ENCODE peak calls at places on chromosomes 4 and X, in eight cellular contexts. One of them, this sample, is unnamed.

GRCh38 chr4:24824720-24825119 is 29.3 kb downstream of the SOD3 start:
- DNase-seq in cardiac fibroblast: no peak
- DNase-seq in nephron progenitor cell: no peak
- DNase-seq in fibroblast of pulmonary artery: no peak
- DNase-seq in heart right ventricle: no peak
- DNase-seq in progenitor cell of endocrine pancreas: no peak
- DNase-seq in fibroblast of lung: peak
- DNase-seq in cardiac muscle cell: peak
- DNase-seq in this sample: no peak

GRCh38 chrX:18160369-18160768 is 60.3 kb downstream of the BEND2 start:
- DNase-seq in cardiac fibroblast: no peak
- DNase-seq in fibroblast of lung: no peak
- DNase-seq in progenitor cell of endocrine pancreas: no peak
- DNase-seq in fibroblast of pulmonary artery: no peak
- DNase-seq in heart right ventricle: no peak
- DNase-seq in nephron progenitor cell: no peak
- DNase-seq in cardiac muscle cell: no peak
- DNase-seq in this sample: no peak

GRCh38 chrX:153408871-153409351 is 2.4 kb upstream of the ZFP92 start:
- DNase-seq in fibroblast of pulmonary artery: no peak
- DNase-seq in cardiac muscle cell: no peak
- DNase-seq in heart right ventricle: no peak
- DNase-seq in progenitor cell of endocrine pancreas: no peak
- DNase-seq in nephron progenitor cell: no peak
- DNase-seq in cardiac fibroblast: no peak
- DNase-seq in fibroblast of lung: no peak
- DNase-seq in this sample: no peak

GRCh38 chrX:31871989-31872388 is 800.1 kb upstream of the FTHL17 start:
- DNase-seq in cardiac muscle cell: peak
- DNase-seq in fibroblast of lung: peak
- DNase-seq in nephron progenitor cell: no peak
- DNase-seq in cardiac fibroblast: peak
- DNase-seq in fibroblast of pulmonary artery: peak
- DNase-seq in heart right ventricle: no peak
- DNase-seq in progenitor cell of endocrine pancreas: no peak
- DNase-seq in this sample: no peak

GRCh38 chr4:15982833-15983528 is 20.0 kb upstream of the FGFBP2 start:
- DNase-seq in cardiac fibroblast: no peak
- DNase-seq in heart right ventricle: no peak
- DNase-seq in progenitor cell of endocrine pancreas: no peak
- DNase-seq in nephron progenitor cell: no peak
- DNase-seq in cardiac muscle cell: no peak
- DNase-seq in fibroblast of lung: peak
- DNase-seq in fibroblast of pulmonary artery: no peak
- DNase-seq in this sample: no peak

GRCh38 chr4:54657194-54657555 is 582 bp upstream of the KIT start:
- DNase-seq in progenitor cell of endocrine pancreas: peak
- DNase-seq in fibroblast of pulmonary artery: no peak
- DNase-seq in cardiac muscle cell: peak
- DNase-seq in nephron progenitor cell: peak
- DNase-seq in cardiac fibroblast: no peak
- DNase-seq in heart right ventricle: no peak
- DNase-seq in fibroblast of lung: no peak
- DNase-seq in this sample: no peak

GRCh38 chr4:110510955-110511544 is 35.1 kb downstream of the ENPEP start:
- DNase-seq in nephron progenitor cell: peak
- DNase-seq in fibroblast of pulmonary artery: peak
- DNase-seq in cardiac fibroblast: peak
- DNase-seq in heart right ventricle: no peak
- DNase-seq in progenitor cell of endocrine pancreas: no peak
- DNase-seq in cardiac muscle cell: peak
- DNase-seq in fibroblast of lung: peak
- DNase-seq in this sample: no peak

GRCh38 chr4:128358231-128358902 is 70.8 kb upstream of the PGRMC2 start:
- DNase-seq in heart right ventricle: peak
- DNase-seq in progenitor cell of endocrine pancreas: no peak
- DNase-seq in fibroblast of lung: peak
- DNase-seq in fibroblast of pulmonary artery: peak
- DNase-seq in nephron progenitor cell: no peak
- DNase-seq in cardiac muscle cell: peak
- DNase-seq in cardiac fibroblast: peak
- DNase-seq in this sample: no peak

GRCh38 chr4:47654972-47655693 is 170.1 kb downstream of the ATP10D start:
- DNase-seq in nephron progenitor cell: no peak
- DNase-seq in cardiac fibroblast: no peak
- DNase-seq in fibroblast of lung: no peak
- DNase-seq in heart right ventricle: no peak
- DNase-seq in progenitor cell of endocrine pancreas: no peak
- DNase-seq in cardiac muscle cell: no peak
- DNase-seq in fibroblast of pulmonary artery: no peak
- DNase-seq in this sample: no peak

GRCh38 chrX:108165349-108166111 is 74.0 kb downstream of the ATG4A start:
- DNase-seq in fibroblast of pulmonary artery: peak
- DNase-seq in cardiac muscle cell: peak
- DNase-seq in heart right ventricle: no peak
- DNase-seq in progenitor cell of endocrine pancreas: no peak
- DNase-seq in nephron progenitor cell: peak
- DNase-seq in cardiac fibroblast: peak
- DNase-seq in fibroblast of lung: peak
- DNase-seq in this sample: no peak

GRCh38 chrX:42524374-42524773 is 253.6 kb downstream of the PPP1R2C start:
- DNase-seq in cardiac fibroblast: no peak
- DNase-seq in fibroblast of lung: peak
- DNase-seq in nephron progenitor cell: no peak
- DNase-seq in cardiac muscle cell: no peak
- DNase-seq in progenitor cell of endocrine pancreas: no peak
- DNase-seq in heart right ventricle: no peak
- DNase-seq in fibroblast of pulmonary artery: no peak
- DNase-seq in this sample: no peak

GRCh38 chr4:1044469-1045192 is 33.2 kb downstream of the FGFRL1 start:
- DNase-seq in fibroblast of pulmonary artery: no peak
- DNase-seq in fibroblast of lung: no peak
- DNase-seq in progenitor cell of endocrine pancreas: no peak
- DNase-seq in cardiac muscle cell: no peak
- DNase-seq in heart right ventricle: no peak
- DNase-seq in nephron progenitor cell: peak
- DNase-seq in cardiac fibroblast: no peak
- DNase-seq in this sample: no peak

GRCh38 chr4:152953514-152953913 is 17.4 kb downstream of the FHDC1 start:
- DNase-seq in fibroblast of pulmonary artery: no peak
- DNase-seq in progenitor cell of endocrine pancreas: no peak
- DNase-seq in heart right ventricle: no peak
- DNase-seq in fibroblast of lung: no peak
- DNase-seq in cardiac fibroblast: no peak
- DNase-seq in cardiac muscle cell: no peak
- DNase-seq in nephron progenitor cell: no peak
- DNase-seq in this sample: no peak

GRCh38 chrX:147174596-147174995 is 360.1 kb upstream of the CXorf51A start:
- DNase-seq in heart right ventricle: no peak
- DNase-seq in fibroblast of lung: no peak
- DNase-seq in cardiac muscle cell: no peak
- DNase-seq in progenitor cell of endocrine pancreas: no peak
- DNase-seq in nephron progenitor cell: no peak
- DNase-seq in fibroblast of pulmonary artery: no peak
- DNase-seq in cardiac fibroblast: no peak
- DNase-seq in this sample: no peak

GRCh38 chrX:67050760-67051159 is 411.9 kb upstream of the EDA2R start:
- DNase-seq in nephron progenitor cell: no peak
- DNase-seq in fibroblast of pulmonary artery: no peak
- DNase-seq in fibroblast of lung: no peak
- DNase-seq in cardiac fibroblast: no peak
- DNase-seq in progenitor cell of endocrine pancreas: no peak
- DNase-seq in heart right ventricle: no peak
- DNase-seq in cardiac muscle cell: no peak
- DNase-seq in this sample: no peak
- TF ChIP-seq CTCF in nephron progenitor cell: no peak
- TF ChIP-seq CTCF in fibroblast of pulmonary artery: no peak
- TF ChIP-seq CTCF in fibroblast of lung: no peak
- TF ChIP-seq CTCF in cardiac fibroblast: no peak
- TF ChIP-seq CTCF in progenitor cell of endocrine pancreas: no peak
- TF ChIP-seq CTCF in heart right ventricle: no peak
- TF ChIP-seq CTCF in cardiac muscle cell: no peak
- TF ChIP-seq CTCF in this sample: no peak

DNA sequence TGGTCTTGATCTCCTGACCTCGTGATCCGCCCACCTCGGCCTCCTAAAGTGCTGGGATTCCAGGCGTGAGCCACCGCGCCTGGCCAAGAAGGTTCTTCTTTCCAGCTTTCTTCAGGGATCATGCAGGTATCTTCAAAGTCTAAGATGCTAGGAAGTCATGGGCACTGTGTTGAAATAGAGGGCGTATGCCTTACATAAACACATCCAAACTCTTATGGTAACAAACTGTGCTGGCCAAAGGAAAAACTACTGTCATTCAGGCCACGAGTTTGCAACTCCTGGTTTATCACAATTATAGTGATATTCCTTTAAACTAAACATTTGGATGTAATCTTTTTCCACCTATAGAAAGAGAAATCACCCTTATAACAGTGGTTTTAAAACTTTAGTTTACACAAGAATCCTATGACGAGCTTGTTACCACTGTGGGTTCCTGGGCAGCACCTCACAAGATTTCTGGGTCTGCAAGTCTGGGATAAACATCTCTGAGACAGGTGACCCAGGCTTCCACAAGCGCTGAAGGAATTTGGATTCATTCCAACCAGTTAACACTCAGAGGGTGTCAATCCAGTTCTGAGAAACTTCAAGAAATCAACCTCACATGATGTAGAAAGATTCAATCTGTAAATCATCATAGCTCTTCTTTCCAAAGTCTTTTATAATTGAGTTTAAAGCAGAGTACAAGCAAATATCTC is 116.9 kb upstream of the SORBS2 start:
- DNase-seq in fibroblast of pulmonary artery: no peak
- DNase-seq in nephron progenitor cell: no peak
- DNase-seq in progenitor cell of endocrine pancreas: no peak
- DNase-seq in cardiac fibroblast: no peak
- DNase-seq in fibroblast of lung: no peak
- DNase-seq in cardiac muscle cell: peak
- DNase-seq in heart right ventricle: no peak
- DNase-seq in this sample: no peak
- TF ChIP-seq CTCF in fibroblast of pulmonary artery: no peak
- TF ChIP-seq CTCF in nephron progenitor cell: no peak
- TF ChIP-seq CTCF in progenitor cell of endocrine pancreas: no peak
- TF ChIP-seq CTCF in cardiac fibroblast: no peak
- TF ChIP-seq CTCF in fibroblast of lung: no peak
- TF ChIP-seq CTCF in cardiac muscle cell: no peak
- TF ChIP-seq CTCF in heart right ventricle: no peak
- TF ChIP-seq CTCF in this sample: no peak

GRCh38 chr4:13860126-13860525 is 232.6 kb upstream of the BOD1L1 start:
- DNase-seq in cardiac fibroblast: peak
- DNase-seq in fibroblast of pulmonary artery: peak
- DNase-seq in heart right ventricle: no peak
- DNase-seq in cardiac muscle cell: no peak
- DNase-seq in progenitor cell of endocrine pancreas: no peak
- DNase-seq in nephron progenitor cell: no peak
- DNase-seq in fibroblast of lung: no peak
- DNase-seq in this sample: no peak
- TF ChIP-seq CTCF in cardiac fibroblast: peak
- TF ChIP-seq CTCF in fibroblast of pulmonary artery: peak
- TF ChIP-seq CTCF in heart right ventricle: no peak
- TF ChIP-seq CTCF in cardiac muscle cell: peak
- TF ChIP-seq CTCF in progenitor cell of endocrine pancreas: peak
- TF ChIP-seq CTCF in nephron progenitor cell: peak
- TF ChIP-seq CTCF in fibroblast of lung: no peak
- TF ChIP-seq CTCF in this sample: peak

GRCh38 chr4:83284161-83285021 is at the start of gene COQ2:
- DNase-seq in fibroblast of lung: peak
- DNase-seq in cardiac muscle cell: peak
- DNase-seq in cardiac fibroblast: peak
- DNase-seq in progenitor cell of endocrine pancreas: peak
- DNase-seq in heart right ventricle: peak
- DNase-seq in fibroblast of pulmonary artery: peak
- DNase-seq in nephron progenitor cell: peak
- DNase-seq in this sample: peak

GRCh38 chr4:83285022-83285387 is 407 bp upstream of the COQ2 start:
- DNase-seq in cardiac fibroblast: peak
- DNase-seq in fibroblast of lung: peak
- DNase-seq in progenitor cell of endocrine pancreas: no peak
- DNase-seq in nephron progenitor cell: no peak
- DNase-seq in cardiac muscle cell: peak
- DNase-seq in fibroblast of pulmonary artery: peak
- DNase-seq in heart right ventricle: no peak
- DNase-seq in this sample: no peak

GRCh38 chr4:83276299-83277040 is 8.1 kb downstream of the COQ2 start:
- DNase-seq in fibroblast of lung: no peak
- DNase-seq in cardiac fibroblast: no peak
- DNase-seq in progenitor cell of endocrine pancreas: no peak
- DNase-seq in fibroblast of pulmonary artery: no peak
- DNase-seq in heart right ventricle: no peak
- DNase-seq in cardiac muscle cell: no peak
- DNase-seq in nephron progenitor cell: no peak
- DNase-seq in this sample: no peak

GRCh38 chr4:83282049-83282535 is 2.5 kb downstream of the COQ2 start:
- DNase-seq in progenitor cell of endocrine pancreas: peak
- DNase-seq in cardiac fibroblast: peak
- DNase-seq in fibroblast of lung: peak
- DNase-seq in cardiac muscle cell: peak
- DNase-seq in nephron progenitor cell: peak
- DNase-seq in heart right ventricle: no peak
- DNase-seq in fibroblast of pulmonary artery: peak
- DNase-seq in this sample: no peak

GRCh38 chr4:83281326-83281725 is 3.3 kb downstream of the COQ2 start:
- DNase-seq in nephron progenitor cell: no peak
- DNase-seq in progenitor cell of endocrine pancreas: no peak
- DNase-seq in fibroblast of pulmonary artery: no peak
- DNase-seq in heart right ventricle: no peak
- DNase-seq in cardiac muscle cell: no peak
- DNase-seq in fibroblast of lung: no peak
- DNase-seq in cardiac fibroblast: no peak
- DNase-seq in this sample: no peak
- TF ChIP-seq CTCF in nephron progenitor cell: no peak
- TF ChIP-seq CTCF in progenitor cell of endocrine pancreas: no peak
- TF ChIP-seq CTCF in fibroblast of pulmonary artery: no peak
- TF ChIP-seq CTCF in heart right ventricle: no peak
- TF ChIP-seq CTCF in cardiac muscle cell: no peak
- TF ChIP-seq CTCF in fibroblast of lung: no peak
- TF ChIP-seq CTCF in cardiac fibroblast: no peak
- TF ChIP-seq CTCF in this sample: no peak

This sample was measured in type B pancreatic cell.